ENCODE peak calls at places on chromosomes 13 and 19, in four cellular contexts. One of them, this sample, is unnamed.

GRCh38 chr13:111239754-111240670 is 80.4 kb upstream of the TEX29 start:
- DNase-seq in HCT116: no peak
- DNase-seq in K562: no peak
- DNase-seq in WTC11: no peak
- DNase-seq in this sample: no peak

GRCh38 chr19:35846038-35846668 is 6.2 kb downstream of the NPHS1 start:
- DNase-seq in K562: no peak
- DNase-seq in WTC11: peak
- DNase-seq in HCT116: no peak
- DNase-seq in this sample: no peak

GRCh38 chr13:75038315-75038881 is 443.6 kb downstream of the TBC1D4 start:
- DNase-seq in K562: no peak
- DNase-seq in WTC11: no peak
- DNase-seq in HCT116: no peak
- DNase-seq in this sample: no peak

GRCh38 chr19:32012886-32013635 is 332.3 kb upstream of the ZNF507 start:
- DNase-seq in K562: no peak
- DNase-seq in WTC11: no peak
- DNase-seq in HCT116: no peak
- DNase-seq in this sample: no peak

GRCh38 chr19:16497042-16497441 is 848 bp downstream of the C19orf44 start:
- DNase-seq in WTC11: no peak
- DNase-seq in K562: no peak
- DNase-seq in HCT116: no peak
- DNase-seq in this sample: no peak

GRCh38 chr19:24141612-24142011 is 54.6 kb downstream of the ZNF254 start:
- DNase-seq in K562: no peak
- DNase-seq in HCT116: no peak
- DNase-seq in WTC11: no peak
- DNase-seq in this sample: no peak

GRCh38 chr13:42333613-42334328 is 61.8 kb downstream of the AKAP11 start:
- DNase-seq in K562: no peak
- DNase-seq in HCT116: no peak
- DNase-seq in WTC11: no peak
- DNase-seq in this sample: peak

GRCh38 chr13:24223341-24224231 is 63.1 kb downstream of the SPATA13 start:
- DNase-seq in K562: no peak
- DNase-seq in HCT116: no peak
- DNase-seq in WTC11: no peak
- DNase-seq in this sample: no peak

GRCh38 chr19:51371186-51371690 is 1.2 kb downstream of the NKG7 start:
- DNase-seq in HCT116: no peak
- DNase-seq in K562: no peak
- DNase-seq in WTC11: no peak
- DNase-seq in this sample: no peak

GRCh38 chr19:4201798-4202197 is 19.3 kb downstream of the ANKRD24 start:
- DNase-seq in WTC11: no peak
- DNase-seq in K562: no peak
- DNase-seq in HCT116: no peak
- DNase-seq in this sample: no peak

GRCh38 chr13:37599509-37599908 is 941 bp upstream of the POSTN start:
- DNase-seq in HCT116: no peak
- DNase-seq in K562: no peak
- DNase-seq in WTC11: no peak
- DNase-seq in this sample: no peak

GRCh38 chr19:19081642-19082151 is 17.9 kb downstream of the SLC25A42 start:
- DNase-seq in WTC11: no peak
- DNase-seq in HCT116: no peak
- DNase-seq in K562: no peak
- DNase-seq in this sample: no peak

GRCh38 chr13:49044849-49045248 is 69.1 kb downstream of the FNDC3A start:
- DNase-seq in HCT116: no peak
- DNase-seq in K562: no peak
- DNase-seq in WTC11: no peak
- DNase-seq in this sample: no peak

GRCh38 chr19:18308948-18309325 is 13.9 kb downstream of the LSM4 start:
- DNase-seq in K562: no peak
- DNase-seq in HCT116: no peak
- DNase-seq in WTC11: no peak
- DNase-seq in this sample: no peak

GRCh38 chr13:98780451-98780850 is 28.0 kb upstream of the SLC15A1 start:
- DNase-seq in K562: no peak
- DNase-seq in WTC11: no peak
- DNase-seq in HCT116: no peak
- DNase-seq in this sample: no peak

GRCh38 chr19:17648097-17648660 is 40.0 kb downstream of the UNC13A start:
- DNase-seq in HCT116: no peak
- DNase-seq in K562: peak
- DNase-seq in WTC11: peak
- DNase-seq in this sample: peak

GRCh38 chr13:73278186-73278585 is 219.4 kb downstream of the KLF5 start:
- DNase-seq in WTC11: no peak
- DNase-seq in HCT116: no peak
- DNase-seq in K562: no peak
- DNase-seq in this sample: no peak

GRCh38 chr13:75507027-75508001 is 25.3 kb upstream of the TBC1D4 start:
- DNase-seq in K562: no peak
- DNase-seq in HCT116: no peak
- DNase-seq in WTC11: no peak
- DNase-seq in this sample: no peak

GRCh38 chr19:44848036-44848804 is 2.1 kb downstream of the NECTIN2 start:
- DNase-seq in WTC11: peak
- DNase-seq in K562: no peak
- DNase-seq in HCT116: no peak
- DNase-seq in this sample: peak

GRCh38 chr19:44848805-44849457 is 2.8 kb downstream of the NECTIN2 start:
- DNase-seq in WTC11: peak
- DNase-seq in K562: peak
- DNase-seq in HCT116: no peak
- DNase-seq in this sample: no peak

GRCh38 chr19:44845612-44846454 is at the start of gene NECTIN2:
- DNase-seq in K562: peak
- DNase-seq in HCT116: peak
- DNase-seq in WTC11: peak
- DNase-seq in this sample: peak

GRCh38 chr19:44846455-44847143 is 502 bp downstream of the NECTIN2 start:
- DNase-seq in HCT116: no peak
- DNase-seq in K562: no peak
- DNase-seq in WTC11: peak
- DNase-seq in this sample: no peak

GRCh38 chr19:44847144-44848035 is 1.3 kb downstream of the NECTIN2 start:
- DNase-seq in WTC11: peak
- DNase-seq in HCT116: peak
- DNase-seq in K562: peak
- DNase-seq in this sample: no peak
- TF ChIP-seq SP1 in WTC11: peak
- TF ChIP-seq SP1 in HCT116: no peak
- TF ChIP-seq SP1 in K562: no peak
- TF ChIP-seq SP1 in this sample: no peak

GRCh38 chr13:43985437-43986051 is 105.8 kb downstream of the LACC1 start:
- DNase-seq in WTC11: no peak
- DNase-seq in K562: no peak
- DNase-seq in HCT116: no peak
- DNase-seq in this sample: no peak
- TF ChIP-seq SP1 in WTC11: no peak
- TF ChIP-seq SP1 in K562: no peak
- TF ChIP-seq SP1 in HCT116: no peak
- TF ChIP-seq SP1 in this sample: no peak

DNA sequence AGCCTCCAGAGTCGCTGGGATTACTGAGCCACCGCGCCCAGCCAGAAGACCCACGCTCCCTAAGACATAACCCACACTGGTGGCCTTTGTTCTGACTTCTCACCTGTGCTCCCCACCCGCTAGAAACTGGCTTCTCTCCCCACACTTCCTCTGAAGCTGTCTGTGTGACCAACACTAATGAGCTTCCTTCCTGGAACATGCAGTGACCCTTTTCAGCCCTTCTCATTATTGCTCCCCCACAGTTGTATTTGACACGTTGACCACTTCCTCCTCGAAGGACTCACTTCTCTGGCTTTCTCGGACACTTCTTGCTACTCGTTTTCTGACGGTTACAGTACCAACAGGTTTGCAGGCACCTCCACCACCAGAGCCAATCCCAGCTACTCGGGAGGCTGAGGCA is 10.9 kb downstream of the NCR1 start:
- DNase-seq in K562: no peak
- DNase-seq in HCT116: no peak
- DNase-seq in WTC11: no peak
- DNase-seq in this sample: no peak
- TF ChIP-seq SP1 in K562: no peak
- TF ChIP-seq SP1 in HCT116: no peak
- TF ChIP-seq SP1 in WTC11: no peak
- TF ChIP-seq SP1 in this sample: no peak

GRCh38 chr13:26719356-26719945 is 41.1 kb downstream of the GPR12 start:
- DNase-seq in WTC11: no peak
- DNase-seq in K562: peak
- DNase-seq in HCT116: no peak
- DNase-seq in this sample: peak
- TF ChIP-seq SP1 in WTC11: no peak
- TF ChIP-seq SP1 in K562: no peak
- TF ChIP-seq SP1 in HCT116: no peak
- TF ChIP-seq SP1 in this sample: no peak

DNA sequence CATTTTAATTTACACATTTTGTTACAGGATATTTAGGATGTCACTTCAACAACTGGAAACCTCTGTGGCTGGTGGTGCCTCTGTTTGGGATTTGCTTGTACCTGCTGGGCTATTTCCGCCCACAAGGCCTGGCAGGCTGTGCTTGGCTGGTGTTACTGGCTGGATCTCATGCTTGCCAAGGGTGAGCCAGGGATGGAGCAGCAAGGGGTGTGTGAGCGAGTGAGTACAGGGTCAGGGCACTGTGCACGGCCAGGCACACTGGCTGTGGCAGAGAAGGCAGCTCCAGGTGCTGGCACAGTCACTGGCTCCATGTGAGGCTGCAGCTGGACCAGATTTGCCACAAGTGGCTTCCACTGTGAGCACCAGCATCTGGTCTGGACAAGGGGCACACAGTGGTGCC is 1254.8 kb downstream of the SLITRK5 start:
- DNase-seq in HCT116: no peak
- DNase-seq in WTC11: no peak
- DNase-seq in K562: no peak
- DNase-seq in this sample: no peak
- TF ChIP-seq SP1 in HCT116: no peak
- TF ChIP-seq SP1 in WTC11: no peak
- TF ChIP-seq SP1 in K562: no peak
- TF ChIP-seq SP1 in this sample: no peak

DNA sequence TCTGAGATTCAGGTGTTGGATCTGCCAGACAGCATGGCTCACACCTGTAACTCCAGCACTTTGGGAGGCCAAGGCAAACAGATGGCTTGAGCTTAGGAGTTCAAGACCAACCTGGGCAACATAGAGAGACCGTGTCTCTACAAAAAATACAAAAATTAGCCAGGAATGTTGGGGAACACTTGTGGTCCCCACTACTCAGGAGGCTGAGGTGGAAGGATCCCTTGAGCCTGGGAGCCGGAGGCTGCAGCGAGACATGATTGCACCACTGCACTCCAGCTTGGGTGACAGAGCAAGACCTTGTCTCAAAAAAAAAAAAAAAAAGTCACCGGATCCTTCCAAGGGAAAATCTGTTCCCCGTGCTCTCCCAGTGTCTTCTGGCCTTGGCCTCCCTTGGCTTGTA is 109.2 kb downstream of the IRS2 start:
- DNase-seq in K562: no peak
- DNase-seq in HCT116: no peak
- DNase-seq in WTC11: no peak
- DNase-seq in this sample: no peak
- TF ChIP-seq SP1 in K562: no peak
- TF ChIP-seq SP1 in HCT116: no peak
- TF ChIP-seq SP1 in WTC11: no peak
- TF ChIP-seq SP1 in this sample: no peak